ENCODE peak calls at places on chromosomes 16 and 17, in five cellular contexts. X is CD8-positive, alpha-beta memory T cell; N is lower lobe of right lung; M is thoracic aorta; I is A549. B is an unnamed sample.

GRCh38 chr16:85350146-85350728 is 238.0 kb upstream of the CIBAR2 start:
- DNase-seq in X (no peak), N (no peak), M (no peak), I (no peak), B (no peak)

GRCh38 chr16:56480776-56481467 is 29.6 kb downstream of the OGFOD1 start:
- DNase-seq in X (no peak), N (no peak), M (no peak), I (no peak), B (no peak)

GRCh38 chr16:19086322-19087199 is 19.1 kb downstream of the COQ7 start:
- DNase-seq in X (peak), N (peak), M (peak), I (peak), B (peak)

GRCh38 chr17:57523926-57524634 is 221.0 kb downstream of the CCDC182 start:
- DNase-seq in X (no peak), N (peak), M (peak), I (peak), B (no peak)

GRCh38 chr17:16352303-16352837 is 899 bp downstream of the CENPV start:
- DNase-seq in X (peak), N (no peak), M (no peak), I (peak), B (no peak)

GRCh38 chr17:21368545-21369246 is 7.5 kb upstream of the KCNJ12 start:
- DNase-seq in X (no peak), N (no peak), M (no peak), I (no peak), B (no peak)

GRCh38 chr16:51886456-51886855 is 660.5 kb downstream of the TOX3 start:
- DNase-seq in X (no peak), N (no peak), M (no peak), I (no peak), B (no peak)

GRCh38 chr17:81325057-81325973 is 30.2 kb upstream of the SLC38A10 start:
- DNase-seq in X (no peak), N (no peak), M (no peak), I (no peak), B (no peak)

GRCh38 chr17:30318190-30318589 is 15.7 kb downstream of the TMIGD1 start:
- DNase-seq in X (no peak), N (no peak), M (no peak), I (no peak), B (no peak)

GRCh38 chr17:310111-311010 is 42.2 kb downstream of the RPH3AL start:
- DNase-seq in X (no peak), N (peak), M (no peak), I (no peak), B (no peak)

GRCh38 chr16:88390265-88390664 is 7.5 kb downstream of the ZNF469 start:
- DNase-seq in X (no peak), N (no peak), M (no peak), I (no peak), B (no peak)

GRCh38 chr17:250487-251300 is 69.2 kb upstream of the DOC2B start:
- DNase-seq in X (no peak), N (peak), M (no peak), I (no peak), B (no peak)

GRCh38 chr17:6172642-6173330 is 102.6 kb downstream of the WSCD1 start:
- DNase-seq in X (no peak), N (no peak), M (no peak), I (no peak), B (no peak)

GRCh38 chr17:76528156-76528527 is 9.4 kb downstream of the CYGB start:
- DNase-seq in X (no peak), N (no peak), M (no peak), I (no peak), B (no peak)

GRCh38 chr16:1019234-1019933 is 37.8 kb downstream of the SOX8 start:
- DNase-seq in X (no peak), N (no peak), M (no peak), I (no peak), B (peak)

GRCh38 chr17:78307887-78308633 is 51.8 kb downstream of the SOCS3 start:
- DNase-seq in X (no peak), N (no peak), M (no peak), I (no peak), B (no peak)

GRCh38 chr17:36017799-36018198 is at the start of gene CCL23:
- DNase-seq in X (no peak), N (no peak), M (no peak), I (no peak), B (no peak)

GRCh38 chr16:87233928-87234327 is 83.3 kb downstream of the C16orf95 start:
- DNase-seq in X (no peak), N (no peak), M (no peak), I (peak), B (no peak)

GRCh38 chr16:635573-636205 is 416 bp downstream of the METTL26 start:
- DNase-seq in X (no peak), N (no peak), M (no peak), I (no peak), B (no peak)

GRCh38 chr16:18832021-18832420 is 30.7 kb upstream of the ARL6IP1 start:
- DNase-seq in X (no peak), N (no peak), M (no peak), I (no peak), B (no peak)

GRCh38 chr16:80824623-80825364 is 20.4 kb upstream of the CDYL2 start:
- DNase-seq in X (peak), N (no peak), M (no peak), I (peak), B (no peak)

GRCh38 chr16:49468611-49469322 is 95.2 kb downstream of the C16orf78 start:
- DNase-seq in X (no peak), N (peak), M (no peak), I (no peak), B (no peak)

GRCh38 chr17:82134101-82134500 is 36.1 kb upstream of the FASN start:
- DNase-seq in X (no peak), N (peak), M (no peak), I (no peak), B (no peak)

GRCh38 chr16:58339452-58339938 is 44.7 kb upstream of the PRSS54 start:
- DNase-seq in X (no peak), N (no peak), M (no peak), I (peak), B (no peak)

GRCh38 chr17:76014100-76014924 is 12.8 kb downstream of the EVPL start:
- DNase-seq in X (peak), N (peak), M (no peak), I (peak), B (no peak)

GRCh38 chr16:58733248-58733670 is 857 bp downstream of the GOT2 start:
- DNase-seq in X (no peak), N (no peak), M (peak), I (no peak), B (no peak)

GRCh38 chr16:11201498-11202259 is 54.3 kb downstream of the SOCS1 start:
- DNase-seq in X (no peak), N (no peak), M (no peak), I (no peak), B (no peak)

GRCh38 chr16:84718-85452 is 6.9 kb downstream of the MPG start:
- DNase-seq in X (peak), N (no peak), M (peak), I (no peak), B (peak)

GRCh38 chr16:88327566-88328312 is 55.0 kb upstream of the ZNF469 start:
- DNase-seq in X (no peak), N (no peak), M (no peak), I (no peak), B (no peak)

GRCh38 chr17:17112628-17113200 is 70.5 kb downstream of the MPRIP start:
- DNase-seq in X (no peak), N (no peak), M (no peak), I (no peak), B (no peak)

GRCh38 chr16:85935957-85936760 is 37.2 kb downstream of the IRF8 start:
- DNase-seq in X (peak), N (no peak), M (no peak), I (no peak), B (no peak)

GRCh38 chr16:9402293-9402865 is 310.9 kb downstream of the HAPSTR1 start:
- DNase-seq in X (no peak), N (no peak), M (no peak), I (no peak), B (no peak)

GRCh38 chr16:35198223-35199199 is 1739.1 kb downstream of the TP53TG3F start:
- DNase-seq in X (no peak), N (no peak), M (no peak), I (no peak), B (no peak)

GRCh38 chr16:83215417-83216001 is 588.7 kb downstream of the CDH13 start:
- DNase-seq in X (no peak), N (no peak), M (no peak), I (peak), B (no peak)

GRCh38 chr16:67516296-67517177 is 12.1 kb upstream of the RIPOR1 start:
- DNase-seq in X (no peak), N (no peak), M (no peak), I (peak), B (no peak)

DNA sequence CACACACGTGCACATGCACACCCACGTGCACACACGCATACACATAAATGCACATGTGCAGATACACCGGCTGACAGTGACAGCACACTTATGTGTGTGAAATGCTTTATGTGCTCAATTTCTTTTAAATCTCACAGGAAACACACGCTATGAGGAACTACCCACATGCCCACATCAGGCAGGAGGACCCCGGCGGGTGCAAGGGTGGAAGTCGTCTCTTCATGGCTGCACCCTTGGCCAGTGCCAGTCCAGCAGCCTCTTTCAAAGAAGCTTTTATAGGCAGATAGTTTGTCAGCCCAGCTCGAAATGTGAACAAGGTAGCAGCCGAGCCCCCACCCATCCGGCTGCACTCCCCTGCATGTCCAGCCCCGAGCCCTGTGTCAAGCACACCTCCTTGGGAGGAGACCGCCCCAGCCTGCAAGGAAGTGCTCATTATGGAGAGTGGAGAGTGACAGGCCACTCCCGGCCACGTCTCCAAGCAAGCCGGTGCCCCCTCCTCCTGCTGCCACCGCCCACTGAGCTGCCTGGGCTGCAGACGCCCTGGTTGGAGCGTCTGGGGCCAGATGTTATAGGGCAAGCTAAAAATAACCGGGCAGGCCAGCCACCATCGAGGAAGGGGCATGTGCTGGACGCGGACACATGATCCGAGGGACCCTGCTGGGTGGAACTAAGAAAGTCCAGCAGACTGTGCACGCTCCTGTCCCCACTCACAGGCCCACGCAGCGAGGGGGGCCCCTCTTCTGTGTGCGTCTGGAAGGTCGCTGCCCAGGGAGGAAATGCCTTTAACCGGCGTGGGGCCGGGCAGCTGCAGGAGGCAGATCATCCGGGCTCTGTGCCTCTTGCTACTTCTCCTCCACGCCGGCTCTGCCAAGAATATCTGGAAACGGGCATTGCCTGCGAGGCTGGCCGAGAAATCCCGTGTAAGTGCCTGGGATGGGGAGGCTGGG is at the start of gene WFDC1:
- DNase-seq in X (no peak), N (peak), M (no peak), I (no peak), B (peak)
- H3K27ac ChIP-seq in X (no peak), N (peak), M (peak), I (no peak), B (no peak)

GRCh38 chr17:50037321-50038107 is 18.4 kb upstream of the ITGA3 start:
- DNase-seq in X (no peak), N (peak), M (peak), I (peak), B (no peak)
- H3K27ac ChIP-seq in X (no peak), N (peak), M (peak), I (peak), B (no peak)

GRCh38 chr16:78744796-78745464 is 645.5 kb downstream of the WWOX start:
- DNase-seq in X (no peak), N (no peak), M (no peak), I (no peak), B (no peak)
- H3K27ac ChIP-seq in X (no peak), N (no peak), M (no peak), I (no peak), B (no peak)

GRCh38 chr17:42171831-42172230 is 9.1 kb downstream of the KCNH4 start:
- DNase-seq in X (no peak), N (no peak), M (no peak), I (no peak), B (peak)

GRCh38 chr17:42177684-42178083 is 3.3 kb downstream of the KCNH4 start:
- DNase-seq in X (no peak), N (no peak), M (no peak), I (peak), B (no peak)

GRCh38 chr17:42169351-42169750 is 11.6 kb downstream of the KCNH4 start:
- DNase-seq in X (no peak), N (no peak), M (no peak), I (no peak), B (no peak)

GRCh38 chr17:42178817-42179216 is 2.1 kb downstream of the KCNH4 start:
- DNase-seq in X (no peak), N (no peak), M (no peak), I (no peak), B (no peak)

GRCh38 chr17:42174126-42174783 is 6.7 kb downstream of the KCNH4 start:
- DNase-seq in X (no peak), N (no peak), M (no peak), I (no peak), B (peak)
- H3K27ac ChIP-seq in X (no peak), N (no peak), M (no peak), I (no peak), B (peak)

GRCh38 chr17:68396795-68397536 is 60.3 kb downstream of the WIPI1 start:
- DNase-seq in X (no peak), N (no peak), M (no peak), I (no peak), B (no peak)

GRCh38 chr17:68391561-68392268 is 65.6 kb downstream of the WIPI1 start:
- DNase-seq in X (no peak), N (no peak), M (no peak), I (no peak), B (no peak)

GRCh38 chr17:68396226-68396780 is 61.0 kb downstream of the WIPI1 start:
- DNase-seq in X (no peak), N (no peak), M (no peak), I (no peak), B (no peak)

GRCh38 chr17:68390888-68391545 is 66.3 kb downstream of the WIPI1 start:
- DNase-seq in X (no peak), N (no peak), M (no peak), I (no peak), B (no peak)

GRCh38 chr17:68394608-68395331 is 62.5 kb downstream of the WIPI1 start:
- DNase-seq in X (no peak), N (no peak), M (no peak), I (no peak), B (no peak)
- H3K27ac ChIP-seq in X (no peak), N (no peak), M (no peak), I (no peak), B (no peak)

DNA sequence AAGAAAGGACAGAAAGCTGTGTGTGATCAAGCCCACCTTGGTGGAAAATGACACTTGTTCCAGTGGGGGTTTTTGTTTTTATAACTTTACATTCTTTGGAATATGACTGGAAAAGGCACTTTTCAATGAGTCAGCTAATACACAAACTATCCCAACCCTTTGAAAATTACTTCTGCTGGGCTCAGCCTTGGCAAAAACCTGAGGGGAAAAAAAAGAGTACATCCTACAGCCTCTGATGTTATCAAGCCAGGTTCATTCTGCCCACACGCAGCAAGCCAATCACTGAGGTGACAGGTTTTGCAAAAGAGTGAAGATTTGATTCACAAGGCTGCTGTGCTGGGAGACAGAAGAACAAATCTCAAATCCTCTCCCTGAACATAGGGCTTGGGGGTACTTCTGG is 484.5 kb upstream of the ERCC4 start:
- DNase-seq in X (no peak), N (no peak), M (no peak), I (no peak), B (no peak)
- H3K27ac ChIP-seq in X (no peak), N (no peak), M (no peak), I (no peak), B (no peak)